ENCODE peak calls at places on chromosomes 2 and 18, in four cellular contexts. U is uterus, S is tibial artery, J is fibroblast of pulmonary artery. E is an unnamed sample.

GRCh38 chr18:71405142-71405806 is 1116.4 kb downstream of the SOCS6 start:
- DNase-seq in S (no peak), J (no peak), U (no peak), E (no peak)

GRCh38 chr2:235514627-235515363 is 21.0 kb downstream of the AGAP1 start:
- DNase-seq in U (no peak), S (no peak), J (no peak), E (no peak)

GRCh38 chr2:179129574-179130238 is 79.8 kb upstream of the CCDC141 start:
- DNase-seq in J (peak; percentile 44), U (no peak), S (no peak), E (peak; percentile 37)

GRCh38 chr2:6877402-6878305 is at the start of gene RSAD2:
- DNase-seq in U (peak; percentile 36), J (peak; percentile 11), S (no peak), E (peak; percentile 55)

GRCh38 chr18:6310714-6311113 is 104.0 kb downstream of the L3MBTL4 start:
- DNase-seq in U (no peak), S (no peak), J (no peak), E (no peak)

GRCh38 chr2:43130548-43130875 is 95.9 kb downstream of the ZFP36L2 start:
- DNase-seq in U (no peak), J (no peak), S (peak; percentile 64), E (no peak)

GRCh38 chr2:41723531-41723930 is 324.3 kb upstream of the PKDCC start:
- DNase-seq in S (no peak), J (no peak), U (no peak), E (no peak)

GRCh38 chr2:205376071-205376470 is 306.2 kb upstream of the NRP2 start:
- DNase-seq in J (no peak), S (no peak), U (no peak), E (peak; percentile 59)

GRCh38 chr2:106638043-106638442 is 150.9 kb downstream of the CD8B2 start:
- DNase-seq in S (no peak), J (peak; percentile 42), U (no peak), E (peak; percentile 28)

GRCh38 chr2:169732075-169732474 is 1.6 kb upstream of the KLHL23 start:
- DNase-seq in S (no peak), U (no peak), J (no peak), E (no peak)

GRCh38 chr18:12554796-12555388 is 103.0 kb downstream of the SPIRE1 start:
- DNase-seq in S (no peak), J (no peak), U (no peak), E (no peak)

GRCh38 chr18:5237083-5237722 is 40.1 kb upstream of the AKAIN1 start:
- DNase-seq in J (peak; percentile 13), U (no peak), S (no peak), E (peak; percentile 16)

GRCh38 chr2:30272761-30273573 is 41.6 kb downstream of the LBH start:
- DNase-seq in U (no peak), J (peak; percentile 63), S (no peak), E (peak; percentile 53)

GRCh38 chr2:551621-552020 is 125.6 kb downstream of the TMEM18 start:
- DNase-seq in U (no peak), S (no peak), J (no peak), E (no peak)

GRCh38 chr2:200744252-200744651 is 67.5 kb upstream of the BZW1 start:
- DNase-seq in U (no peak), J (no peak), S (no peak), E (no peak)

GRCh38 chr2:25844089-25844488 is 34.2 kb downstream of the ASXL2 start:
- DNase-seq in J (peak; percentile 49), S (no peak), U (no peak), E (peak; percentile 64)

GRCh38 chr2:10043906-10044601 is 704 bp downstream of the KLF11 start:
- DNase-seq in S (peak; percentile 99), U (peak; percentile 99), J (peak; percentile 94), E (peak; percentile 92)

GRCh38 chr2:139142252-139142651 is 362.1 kb upstream of the NXPH2 start:
- DNase-seq in U (no peak), S (no peak), J (peak; percentile 50), E (peak; percentile 21)

GRCh38 chr2:73386894-73387636 is 1.4 kb downstream of the ALMS1 start:
- DNase-seq in U (no peak), S (no peak), J (no peak), E (no peak)

GRCh38 chr2:232624554-232624842 is 8.9 kb upstream of the EFHD1 start:
- DNase-seq in J (no peak), U (no peak), S (no peak), E (no peak)

GRCh38 chr2:27162151-27163121 is 13.6 kb downstream of the TCF23 start:
- DNase-seq in U (no peak), J (no peak), S (peak; percentile 19), E (peak; percentile 26)

GRCh38 chr2:206518997-206519396 is 75.7 kb downstream of the ADAM23 start:
- DNase-seq in U (no peak), S (no peak), J (no peak), E (no peak)

GRCh38 chr2:229713371-229714079 is 830 bp downstream of the DNER start:
- DNase-seq in U (no peak), J (no peak), S (no peak), E (no peak)

GRCh38 chr18:2441544-2441943 is 129.8 kb downstream of the METTL4 start:
- DNase-seq in J (no peak), S (no peak), U (no peak), E (peak; percentile 13)

GRCh38 chr2:11270891-11271290 is 73.5 kb downstream of the ROCK2 start:
- DNase-seq in J (peak; percentile 24), U (no peak), S (no peak), E (peak; percentile 83)

GRCh38 chr2:88197732-88198131 is 27.6 kb downstream of the THNSL2 start:
- DNase-seq in J (no peak), U (no peak), S (no peak), E (no peak)

GRCh38 chr2:98607741-98608117 is 583 bp downstream of the COA5 start:
- DNase-seq in S (no peak), U (no peak), J (peak; percentile 20), E (peak; percentile 31)

GRCh38 chr2:67694464-67694863 is 297.3 kb downstream of the ETAA1 start:
- DNase-seq in S (no peak), J (no peak), U (no peak), E (no peak)

GRCh38 chr18:25843791-25844190 is 246.6 kb downstream of the SS18 start:
- DNase-seq in U (no peak), S (no peak), J (no peak), E (no peak)

GRCh38 chr2:10260130-10260529 is 42.6 kb upstream of the HPCAL1 start:
- DNase-seq in J (no peak), U (no peak), S (peak; percentile 21), E (peak; percentile 47)

GRCh38 chr2:222057249-222058073 is 241.3 kb downstream of the PAX3 start:
- DNase-seq in S (no peak), J (peak; percentile 16), U (no peak), E (peak; percentile 15)

GRCh38 chr2:85429213-85429923 is 10.9 kb downstream of the SH2D6 start:
- DNase-seq in U (no peak), J (no peak), S (no peak), E (no peak)

GRCh38 chr2:161580426-161580825 is 43.8 kb upstream of the SLC4A10 start:
- DNase-seq in J (no peak), U (no peak), S (no peak), E (no peak)

GRCh38 chr2:141946016-141946415 is 184.8 kb downstream of the LRP1B start:
- DNase-seq in S (no peak), U (no peak), J (no peak), E (no peak)

GRCh38 chr2:75416420-75417342 is 144.1 kb downstream of the EVA1A start:
- DNase-seq in S (no peak), J (no peak), U (no peak), E (no peak)

GRCh38 chr18:36947820-36948348 is 119.0 kb downstream of the KIAA1328 start:
- DNase-seq in J (no peak), U (no peak), S (no peak), E (no peak)

GRCh38 chr2:224378087-224379085 is 23.5 kb downstream of the FAM124B start:
- DNase-seq in J (no peak), U (no peak), S (no peak), E (no peak)
- TF ChIP-seq CTCF in J (peak; percentile 22), U (no peak), S (no peak), E (peak; percentile 33)

GRCh38 chr2:24793752-24794477 is 690 bp downstream of the CENPO start:
- DNase-seq in J (peak; percentile 31), U (no peak), S (no peak), E (peak; percentile 33)
- H3K4me3 ChIP-seq in J (peak overlapping the region; percentile 89), U (peak overlapping the region; percentile 84), S (peak overlapping the region; percentile 70), E (peak overlapping the region; percentile 79)

GRCh38 chr2:151162185-151162584 is 99.5 kb downstream of the RBM43 start:
- DNase-seq in J (peak; percentile 69), S (no peak), U (no peak), E (peak; percentile 56)
- TF ChIP-seq CTCF in J (peak; percentile 67), S (no peak), U (no peak), E (peak; percentile 51)

GRCh38 chr18:48827321-48828200 is 123.2 kb downstream of the SMAD7 start:
- DNase-seq in U (peak; percentile 23), J (peak; percentile 68), S (peak; percentile 68), E (peak; percentile 57)
- H3K4me3 ChIP-seq in U (peak overlapping the region; percentile 16), J (no peak overlapping the region), S (peak overlapping the region; percentile 32), E (no peak overlapping the region)

DNA sequence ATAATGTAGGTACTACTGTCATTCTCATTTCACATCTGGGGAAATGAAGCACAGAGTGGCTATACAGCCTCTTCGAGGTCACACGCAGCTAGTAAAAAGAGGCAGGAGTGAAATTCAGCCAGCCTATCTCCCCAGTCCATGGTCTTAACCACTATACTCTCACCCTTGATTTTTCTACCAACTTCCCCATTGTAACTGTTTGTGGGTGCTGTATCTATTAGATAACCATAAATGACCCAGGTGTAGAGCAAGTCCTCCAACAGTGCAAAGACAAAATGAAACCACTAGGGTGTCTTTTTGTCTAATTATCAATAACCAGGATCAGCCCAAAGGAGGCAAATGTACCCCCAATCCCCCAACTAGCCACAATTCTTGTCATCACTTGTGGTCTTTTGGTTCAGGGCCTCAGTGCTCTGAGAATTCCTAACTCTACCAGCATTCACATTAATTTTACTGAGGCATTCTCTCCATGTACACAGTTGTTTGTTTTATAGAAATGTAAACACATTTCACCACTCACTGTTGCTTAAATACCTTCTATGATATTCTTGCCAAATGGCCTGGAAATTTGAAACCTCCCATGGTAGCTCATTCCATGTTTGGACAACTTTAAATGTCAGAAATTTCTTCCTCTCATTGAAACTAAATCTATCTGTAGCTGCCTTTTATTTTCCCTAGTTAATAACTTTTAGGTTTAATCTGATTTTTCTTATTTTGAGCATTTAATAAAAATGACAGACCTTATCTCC is 58.7 kb downstream of the SLC40A1 start:
- DNase-seq in U (no peak), S (no peak), J (no peak), E (no peak)
- TF ChIP-seq CTCF in U (no peak), S (no peak), J (no peak), E (no peak)

DNA sequence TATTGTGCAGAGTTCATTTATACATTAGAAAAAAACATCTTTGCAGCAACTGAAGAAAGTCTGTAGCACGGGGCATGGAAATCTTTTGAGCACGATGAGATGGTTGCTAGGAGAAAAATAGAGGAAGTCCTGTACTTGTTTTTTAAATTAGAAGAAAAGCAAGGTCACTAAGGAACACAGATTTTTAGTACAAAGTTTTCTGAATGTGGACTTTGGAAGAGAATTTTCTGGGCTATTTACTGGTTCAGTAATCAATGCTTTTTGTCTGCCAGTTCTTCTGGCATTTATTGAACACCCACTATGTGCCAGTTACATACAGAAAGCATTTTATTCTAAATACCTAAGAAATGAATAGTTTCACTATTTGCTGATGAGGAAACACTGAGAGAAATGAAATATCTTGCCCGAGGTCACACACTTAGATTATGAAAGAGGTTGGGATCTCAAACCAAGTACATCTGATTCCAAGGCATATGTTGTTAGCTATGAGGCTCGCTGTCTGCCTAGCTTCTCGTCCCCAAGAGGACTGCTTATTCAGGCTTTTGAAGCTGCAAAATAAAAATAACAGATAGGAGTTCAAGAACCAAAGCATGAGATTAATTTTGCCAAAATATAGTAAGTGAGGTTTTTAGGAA is 15.6 kb upstream of the MAP3K20 start:
- DNase-seq in U (no peak), J (peak; percentile 29), S (no peak), E (peak; percentile 76)
- H3K4me3 ChIP-seq in U (no peak overlapping the region), J (no peak overlapping the region), S (no peak overlapping the region), E (no peak overlapping the region)

E was measured in fibroblast of mammary gland.